ENCODE peak calls at places on chromosomes 3 and 15, in eight cellular contexts. R is stimulated activated naive B cell treated with anti-CD40 and anti-IgM and Interleukin-4, amounts not matched to agents 10 μg/mL and 1 μg/mL and 100 μg/mL, for 72 hours; Q is LoVo; L is activated T-helper 1 cell treated with Interleukin-2 at 50 U/mL for 16 hours; N is HT-29; A is dermis blood vessel endothelial cell; J is Daoy; F is activated CD4-positive, alpha-beta T cell treated with anti-CD3 and anti-CD28 coated beads for 1 hour. G is an unnamed sample.

GRCh38 chr15:56967336-56967735 is 48.9 kb downstream of the TCF12 start:
- DNase-seq in R (no peak), Q (no peak), L (no peak), N (no peak), A (no peak), J (no peak), F (no peak), G (no peak)

GRCh38 chr15:61564785-61565184 is 335.7 kb upstream of the RORA start:
- DNase-seq in R (no peak), Q (no peak), L (no peak), N (no peak), A (no peak), J (no peak), F (no peak), G (no peak)

GRCh38 chr3:173622156-173622555 is 224.6 kb downstream of the NLGN1 start:
- DNase-seq in R (no peak), Q (no peak), L (no peak), N (no peak), A (no peak), J (no peak), F (no peak), G (no peak)

GRCh38 chr3:43102773-43103480 is 3.0 kb downstream of the POMGNT2 start:
- DNase-seq in R (no peak), Q (no peak), L (no peak), N (no peak), A (no peak), J (no peak), F (no peak), G (no peak)

GRCh38 chr3:13138566-13139145 is 65.4 kb upstream of the IQSEC1 start:
- DNase-seq in R (no peak), Q (no peak), L (no peak), N (no peak), A (no peak), J (no peak), F (no peak), G (no peak)

GRCh38 chr3:9843715-9844438 is at the start of gene RPUSD3:
- DNase-seq in R (peak), Q (peak), L (peak), N (peak), A (peak), J (peak), F (peak), G (peak)

GRCh38 chr15:100308222-100309007 is 33.4 kb downstream of the ADAMTS17 start:
- DNase-seq in R (no peak), Q (no peak), L (no peak), N (no peak), A (no peak), J (no peak), F (no peak), G (no peak)

GRCh38 chr3:189721873-189722665 is 90.9 kb downstream of the TP63 start:
- DNase-seq in R (no peak), Q (peak), L (no peak), N (peak), A (no peak), J (no peak), F (no peak), G (no peak)

GRCh38 chr15:63601727-63602185 is 4.6 kb downstream of the FBXL22 start:
- DNase-seq in R (no peak), Q (peak), L (no peak), N (peak), A (no peak), J (no peak), F (no peak), G (no peak)

GRCh38 chr3:64088408-64089136 is 65.3 kb upstream of the PSMD6 start:
- DNase-seq in R (no peak), Q (no peak), L (no peak), N (no peak), A (no peak), J (no peak), F (no peak), G (no peak)

G was measured in stomach.